ENCODE peak calls at places on chromosomes 12 and 14, in six cellular contexts. Y, L, A, R, I and B are unnamed samples.

GRCh38 chr12:78431931-78432330 is 432.6 kb upstream of the SYT1 start:
- DNase-seq in L (peak), R (no peak), Y (peak), A (no peak), I (no peak), B (no peak)

GRCh38 chr12:107468182-107468581 is 217.4 kb upstream of the PWP1 start:
- DNase-seq in I (no peak), L (no peak), Y (peak), R (peak), A (no peak), B (no peak)

GRCh38 chr12:113427882-113428281 is 5.7 kb downstream of the SDSL start:
- DNase-seq in I (no peak), L (no peak), Y (no peak), A (no peak), R (no peak), B (no peak)

GRCh38 chr12:113645183-113645582 is 173.5 kb upstream of the LHX5 start:
- DNase-seq in A (no peak), L (no peak), Y (no peak), I (no peak), R (no peak), B (no peak)

GRCh38 chr12:115598827-115599226 is 678.7 kb downstream of the MED13L start:
- DNase-seq in A (no peak), Y (no peak), R (peak), I (no peak), L (no peak), B (peak)

GRCh38 chr12:106739815-106740552 is 34.5 kb upstream of the RIC8B start:
- DNase-seq in R (no peak), I (no peak), Y (peak), L (peak), A (no peak), B (peak)

GRCh38 chr14:35438910-35439713 is 34.6 kb upstream of the NFKBIA start:
- DNase-seq in R (no peak), I (no peak), Y (no peak), A (no peak), L (no peak), B (peak)

GRCh38 chr14:61281186-61281676 is at the start of gene TMEM30B:
- DNase-seq in I (peak), L (no peak), A (no peak), R (peak), Y (no peak), B (peak)

GRCh38 chr14:51507556-51508511 is 143.9 kb upstream of the FRMD6 start:
- DNase-seq in L (peak), Y (peak), I (no peak), A (no peak), R (no peak), B (no peak)

GRCh38 chr12:32115404-32116104 is 8.9 kb downstream of the BICD1 start:
- DNase-seq in Y (peak), I (no peak), R (peak), A (no peak), L (peak), B (no peak)

GRCh38 chr12:25716842-25717241 is 163.8 kb upstream of the LMNTD1 start:
- DNase-seq in Y (no peak), A (no peak), I (no peak), L (no peak), R (no peak), B (no peak)

GRCh38 chr12:645563-646071 is 17.6 kb downstream of the NINJ2 start:
- DNase-seq in A (no peak), R (no peak), Y (peak), L (peak), I (no peak), B (peak)

GRCh38 chr12:112422531-112422930 is 3.8 kb downstream of the PTPN11 start:
- DNase-seq in R (no peak), Y (no peak), A (no peak), I (no peak), L (peak), B (peak)
- H2BK15ac ChIP-seq in R (no peak), Y (no peak), A (no peak), I (no peak), L (no peak), B (no peak)

DNA sequence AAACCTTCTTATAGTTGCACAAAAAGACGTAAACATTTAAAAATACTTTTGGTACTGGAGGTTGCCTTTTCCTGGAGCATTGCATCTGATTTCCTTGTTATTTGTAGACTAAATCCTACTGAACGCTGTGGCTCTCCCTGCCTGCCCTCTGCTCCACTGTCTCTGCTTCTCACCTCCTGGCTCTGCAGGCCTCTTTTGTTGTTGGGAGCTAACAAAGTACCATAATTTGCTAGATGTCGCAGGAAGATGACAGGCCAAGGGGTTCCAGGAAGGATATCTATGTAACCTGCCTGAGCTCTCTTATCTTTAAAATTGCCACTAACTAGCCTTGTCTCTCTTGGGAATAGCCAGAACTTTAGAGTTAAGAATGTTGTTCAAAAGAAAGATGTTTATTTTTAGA is 21.4 kb downstream of the SYNE2 start:
- DNase-seq in Y (no peak), L (no peak), I (no peak), R (no peak), A (no peak), B (peak)
- H3K9ac ChIP-seq in Y (no peak), L (no peak), I (no peak), R (no peak), A (no peak), B (no peak)

DNA sequence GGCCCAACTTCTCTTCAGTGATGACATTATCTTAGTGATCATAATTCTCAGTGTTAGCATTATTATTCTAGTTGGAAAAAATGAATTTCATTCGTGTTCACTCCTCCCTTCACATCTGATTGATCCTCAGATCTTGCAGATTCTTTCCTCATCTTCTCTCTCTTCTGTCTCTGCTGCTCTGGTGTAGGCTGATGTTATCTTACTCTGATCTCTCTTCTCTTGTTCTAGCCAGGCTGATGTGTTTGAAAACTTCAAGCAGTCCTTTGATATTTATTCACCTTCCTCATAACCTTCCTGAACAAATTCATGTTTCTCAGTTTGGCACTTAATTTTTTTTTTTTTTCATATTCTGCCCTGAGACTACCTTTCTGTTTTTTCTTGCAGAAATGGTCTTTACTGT is 5.6 kb upstream of the TBK1 start:
- DNase-seq in Y (no peak), R (no peak), I (no peak), L (no peak), A (no peak), B (no peak)
- H2BK15ac ChIP-seq in Y (no peak), R (no peak), I (no peak), L (no peak), A (no peak), B (no peak)

GRCh38 chr14:22096511-22096890 is 422.9 kb upstream of the OR4E1 start:
- DNase-seq in R (no peak), I (no peak), A (no peak), L (no peak), Y (no peak), B (no peak)
- H3K9ac ChIP-seq in R (no peak), I (no peak), A (no peak), L (no peak), Y (no peak), B (no peak)

GRCh38 chr14:104883681-104884361 is 18.8 kb downstream of the CEP170B start:
- DNase-seq in A (no peak), I (no peak), R (no peak), Y (no peak), L (no peak), B (no peak)

GRCh38 chr14:104886690-104887622 is 21.9 kb downstream of the CEP170B start:
- DNase-seq in R (no peak), I (peak), A (no peak), Y (no peak), L (no peak), B (no peak)

GRCh38 chr14:104882991-104883660 is 18.1 kb downstream of the CEP170B start:
- DNase-seq in L (no peak), I (no peak), A (no peak), Y (no peak), R (no peak), B (no peak)

GRCh38 chr14:104885973-104886689 is 21.1 kb downstream of the CEP170B start:
- DNase-seq in A (no peak), I (peak), R (no peak), Y (no peak), L (no peak), B (no peak)

GRCh38 chr14:104885031-104885972 is 20.2 kb downstream of the CEP170B start:
- DNase-seq in I (peak), L (no peak), A (no peak), Y (no peak), R (no peak), B (no peak)
- H2BK15ac ChIP-seq in I (no peak), L (no peak), A (no peak), Y (no peak), R (no peak), B (no peak)